ENCODE peak calls at places on chromosomes 16 and 17, in ten cellular contexts. K is right atrium auricular region; C is left ventricle myocardium inferior; V is CD8-positive, alpha-beta memory T cell; D is WERI-Rb-1; L is lower lobe of right lung; S is endothelial cell of umbilical vein; Z is heart right ventricle; U is right lobe of liver; A is brain microvascular endothelial cell. H is an unnamed sample.

GRCh38 chr17:82301916-82302497 is 15.4 kb downstream of the CD7 start:
- DNase-seq in V (peak; percentile 32), D (no peak), L (no peak), A (no peak), K (no peak), Z (no peak), U (no peak), C (no peak), S (no peak), H (no peak)

GRCh38 chr17:19538095-19539039 is 4.7 kb downstream of the SLC47A1 start:
- DNase-seq in Z (no peak), U (peak; percentile 92), V (no peak), S (no peak), C (peak; percentile 25), A (no peak), K (no peak), L (peak; percentile 78), D (no peak), H (no peak)

GRCh38 chr16:35735403-35736251 is 2276.2 kb downstream of the TP53TG3F start:
- DNase-seq in A (no peak), V (no peak), K (no peak), C (no peak), D (no peak), Z (no peak), L (no peak), U (peak; percentile 44), S (no peak), H (no peak)

GRCh38 chr16:79598341-79599181 is 2.0 kb downstream of the MAF start:
- DNase-seq in U (peak; percentile 70), D (peak; percentile 16), C (peak; percentile 62), Z (peak; percentile 62), V (peak; percentile 31), S (no peak), K (peak; percentile 71), L (peak; percentile 72), A (peak; percentile 45), H (peak; percentile 38)

GRCh38 chr16:88570691-88571092 is 489 bp downstream of the ZC3H18 start:
- DNase-seq in C (no peak), Z (peak; percentile 31), U (no peak), D (no peak), L (no peak), V (peak; percentile 24), S (peak; percentile 34), A (no peak), K (no peak), H (no peak)

GRCh38 chr16:4944333-4945281 is 7.7 kb upstream of the PPL start:
- DNase-seq in D (no peak), C (peak; percentile 82), Z (peak; percentile 86), U (peak; percentile 73), V (no peak), A (peak; percentile 81), S (peak; percentile 98), L (peak; percentile 91), K (peak; percentile 94), H (no peak)

GRCh38 chr17:47223007-47223406 is 13.9 kb downstream of the MYL4 start:
- DNase-seq in C (no peak), K (no peak), U (no peak), D (no peak), L (no peak), Z (no peak), V (no peak), S (peak; percentile 66), A (no peak), H (no peak)

GRCh38 chr17:2707721-2708584 is 3.6 kb downstream of the CLUH start:
- DNase-seq in D (peak; percentile 77), V (no peak), L (peak; percentile 63), S (no peak), U (peak; percentile 83), A (no peak), C (peak; percentile 84), K (no peak), Z (peak; percentile 83), H (peak; percentile 57)

GRCh38 chr16:53754938-53755910 is 51.3 kb downstream of the FTO start:
- DNase-seq in D (no peak), U (no peak), S (no peak), L (no peak), C (no peak), Z (no peak), A (no peak), V (no peak), K (no peak), H (no peak)

DNA sequence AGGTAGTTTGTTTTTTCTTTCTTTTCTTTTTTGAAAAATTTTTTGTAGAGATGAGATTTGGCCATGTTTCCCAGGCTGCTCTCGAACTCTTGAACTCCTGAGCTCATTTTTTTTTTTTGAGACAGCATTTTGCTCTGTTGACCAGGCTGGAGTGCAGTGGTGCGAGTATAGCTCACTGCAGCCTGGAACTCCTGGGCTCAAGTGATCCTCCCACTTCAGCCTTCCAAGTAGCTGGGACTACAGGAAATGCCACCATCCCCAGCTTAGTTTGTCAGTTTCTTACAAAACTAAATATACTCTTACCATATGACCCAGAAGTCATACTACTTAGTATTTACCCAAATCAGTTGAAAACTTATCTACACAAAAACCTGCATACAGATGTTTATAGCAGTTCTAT is 14.4 kb upstream of the FBXO47 start:
- DNase-seq in L (no peak), U (no peak), S (no peak), D (no peak), Z (no peak), K (no peak), V (no peak), C (no peak), A (no peak), H (no peak)
- H3K4me3 ChIP-seq in L (no peak overlapping the region), U (no peak overlapping the region), S (no peak overlapping the region), D (no peak overlapping the region), Z (no peak overlapping the region), K (no peak overlapping the region), V (no peak overlapping the region), C (no peak overlapping the region), A (no peak overlapping the region), H (no peak overlapping the region)

DNA sequence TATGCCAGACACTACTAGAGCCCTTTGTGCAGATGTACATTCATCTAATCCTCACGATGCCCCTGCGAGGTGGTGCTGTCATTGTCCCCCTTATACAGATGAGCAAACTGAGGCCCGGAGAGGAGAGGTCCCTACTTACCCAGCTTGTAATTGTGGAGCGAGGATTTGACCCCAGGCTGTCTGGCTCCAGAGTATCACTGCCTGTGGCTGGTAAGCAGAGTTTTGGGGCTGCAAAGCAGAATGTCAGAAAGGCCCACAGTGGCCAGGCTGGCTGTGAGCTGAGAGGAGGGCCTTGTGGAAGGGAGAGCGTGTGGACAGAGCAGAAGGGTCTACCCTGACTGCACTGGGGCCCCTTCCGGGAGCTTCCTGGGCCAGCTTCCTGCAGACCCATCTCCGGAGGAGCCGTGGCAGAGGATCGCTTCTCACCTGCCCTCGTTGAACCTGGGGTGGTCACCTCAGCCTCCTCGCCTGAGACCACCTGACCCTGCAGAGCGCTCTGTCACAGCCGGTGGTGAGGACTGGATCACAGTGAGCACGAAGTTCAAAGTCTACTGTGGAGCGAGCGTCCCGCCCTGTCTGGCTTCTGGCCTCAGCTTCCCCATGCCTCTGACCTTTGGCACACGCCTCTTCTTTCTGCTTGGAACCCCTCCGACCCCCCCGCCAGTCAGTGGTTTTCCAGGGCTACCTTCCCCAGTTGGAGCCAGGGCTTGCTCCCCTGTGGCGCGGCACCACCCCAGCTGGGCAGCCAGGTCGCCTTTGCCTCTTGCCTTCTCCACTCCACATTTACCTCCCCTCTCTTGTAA is 12.1 kb downstream of the CMIP start:
- DNase-seq in S (no peak), D (no peak), A (no peak), K (no peak), Z (no peak), V (no peak), C (no peak), U (peak; percentile 91), L (peak; percentile 66), H (no peak)
- H3K27ac ChIP-seq in S (no peak overlapping the region), D (no peak overlapping the region), A (no peak overlapping the region), K (no peak overlapping the region), Z (no peak overlapping the region), V (peak overlapping the region; percentile 70), C (no peak overlapping the region), U (peak overlapping the region; percentile 83), L (peak overlapping the region; percentile 41), H (no peak overlapping the region)

DNA sequence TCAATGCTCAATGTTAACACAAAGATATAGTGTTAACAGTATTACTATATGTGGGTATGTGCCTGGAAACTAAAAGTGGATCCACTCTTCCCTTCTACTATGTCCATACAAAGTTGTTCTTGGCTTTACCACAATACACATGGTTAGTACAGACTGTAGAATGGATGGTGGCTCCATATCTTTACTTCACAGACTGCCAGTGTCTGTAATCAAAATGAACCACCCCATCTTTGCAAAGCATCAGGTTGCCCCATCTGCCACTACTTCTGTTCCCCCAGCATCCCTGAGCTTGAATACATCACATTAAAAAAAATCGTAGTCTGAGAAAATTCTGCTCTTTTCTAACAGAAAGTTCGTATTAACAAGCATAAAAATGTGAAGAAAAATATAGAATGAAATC is 30.0 kb downstream of the USP32 start:
- DNase-seq in U (no peak), V (no peak), K (no peak), A (no peak), Z (no peak), L (no peak), S (no peak), C (no peak), D (no peak), H (no peak)
- H3K27me3 ChIP-seq in U (no peaks in the 10 kb centered on the region), V (no peaks in the 10 kb centered on the region), K (no peaks in the 10 kb centered on the region), A (no peaks in the 10 kb centered on the region), Z (no peaks in the 10 kb centered on the region), L (no peaks in the 10 kb centered on the region), S (no peaks in the 10 kb centered on the region), C (no peaks in the 10 kb centered on the region), D (no peaks in the 10 kb centered on the region), H (no peaks in the 10 kb centered on the region)

GRCh38 chr16:3086596-3087242 is 12.4 kb downstream of the ZSCAN10 start:
- DNase-seq in L (no peak), V (no peak), Z (no peak), D (no peak), U (no peak), S (peak; percentile 66), A (no peak), C (no peak), K (no peak), H (no peak)
- H3K4me3 ChIP-seq in L (peak overlapping the region; percentile 60), V (no peak overlapping the region), Z (peak overlapping the region; percentile 47), D (no peak overlapping the region), U (no peak overlapping the region), S (no peak overlapping the region), A (no peak overlapping the region), C (peak overlapping the region; percentile 63), K (peak overlapping the region; percentile 42), H (peak overlapping the region; percentile 22)

DNA sequence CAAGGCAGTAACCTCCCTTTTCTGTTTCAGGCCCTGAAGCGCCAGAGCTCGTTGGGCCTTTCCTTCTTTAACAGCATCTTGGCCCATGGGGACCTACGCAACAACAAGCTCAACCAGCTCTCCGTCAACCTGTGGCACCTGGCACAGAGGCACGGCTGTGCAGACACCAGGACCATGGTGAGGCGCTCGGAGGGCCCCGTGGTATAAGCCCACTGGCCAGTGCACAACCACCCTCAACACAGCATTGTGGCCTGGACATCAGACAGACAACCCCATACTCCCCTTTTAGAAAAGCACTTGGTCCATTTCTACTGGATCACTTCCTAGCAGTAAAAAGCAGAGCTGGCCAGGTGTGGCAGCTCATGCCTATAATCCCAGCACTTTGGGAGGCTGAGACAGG is 18.6 kb downstream of the KNOP1 start:
- DNase-seq in D (no peak), S (no peak), Z (no peak), C (no peak), K (no peak), U (peak; percentile 45), L (no peak), V (no peak), A (no peak), H (no peak)
- H3K27ac ChIP-seq in D (no peak overlapping the region), S (no peak overlapping the region), Z (peak overlapping the region; percentile 18), C (peak overlapping the region; percentile 88), K (peak overlapping the region; percentile 43), U (peak overlapping the region; percentile 53), L (no peak overlapping the region), V (no peak overlapping the region), A (no peak overlapping the region), H (peak overlapping the region; percentile 77)

H was measured in dorsolateral prefrontal cortex.